ENCODE peak calls at places on chromosome 4, in ten cellular contexts. One of them, this sample, is unnamed.
A peak's percentile ranks its signal among the peaks of the same experiment; 100 is the strongest.

GRCh38 chr4:55444822-55445221 is 49.1 kb downstream of the TMEM165 start:
- DNase-seq in glomerular endothelial cell: no peak
- DNase-seq in NCI-H1105 treated with DMSO at 0.1 percent for 48 hours: peak; percentile 4
- DNase-seq in amniotic stem cell: no peak
- DNase-seq in neural progenitor cell: peak; percentile 24
- DNase-seq in stimulated activated CD4-positive, alpha-beta T cell treated with anti-CD3 and anti-CD28 coated beads, Interleukin-1b, Interleukin-23, amount 100 ng/mL, for 24 hours: no peak
- DNase-seq in tibial artery: no peak
- DNase-seq in NCI-H1417 treated with DMSO at 0.1 percent for 48 hours: no peak
- DNase-seq in AG09309: no peak
- DNase-seq in activated CD4-positive, alpha-beta T cell treated with anti-CD3 and anti-CD28 coated beads for 1 hour: no peak
- DNase-seq in this sample: no peak

GRCh38 chr4:48804584-48805301 is 24.7 kb upstream of the FRYL start:
- DNase-seq in activated CD4-positive, alpha-beta T cell treated with anti-CD3 and anti-CD28 coated beads for 1 hour: no peak
- DNase-seq in tibial artery: peak; percentile 36
- DNase-seq in amniotic stem cell: no peak
- DNase-seq in neural progenitor cell: no peak
- DNase-seq in stimulated activated CD4-positive, alpha-beta T cell treated with anti-CD3 and anti-CD28 coated beads, Interleukin-1b, Interleukin-23, amount 100 ng/mL, for 24 hours: no peak
- DNase-seq in NCI-H1105 treated with DMSO at 0.1 percent for 48 hours: no peak
- DNase-seq in AG09309: no peak
- DNase-seq in NCI-H1417 treated with DMSO at 0.1 percent for 48 hours: no peak
- DNase-seq in glomerular endothelial cell: no peak
- DNase-seq in this sample: no peak

GRCh38 chr4:41693629-41694028 is 54.9 kb downstream of the PHOX2B start:
- DNase-seq in stimulated activated CD4-positive, alpha-beta T cell treated with anti-CD3 and anti-CD28 coated beads, Interleukin-1b, Interleukin-23, amount 100 ng/mL, for 24 hours: no peak
- DNase-seq in activated CD4-positive, alpha-beta T cell treated with anti-CD3 and anti-CD28 coated beads for 1 hour: no peak
- DNase-seq in neural progenitor cell: peak; percentile 41
- DNase-seq in NCI-H1105 treated with DMSO at 0.1 percent for 48 hours: peak; percentile 42
- DNase-seq in tibial artery: no peak
- DNase-seq in glomerular endothelial cell: peak; percentile 16
- DNase-seq in AG09309: peak; percentile 3
- DNase-seq in amniotic stem cell: peak; percentile 45
- DNase-seq in NCI-H1417 treated with DMSO at 0.1 percent for 48 hours: peak; percentile 43
- DNase-seq in this sample: no peak

GRCh38 chr4:108247511-108248088 is 78.9 kb upstream of the LEF1 start:
- DNase-seq in stimulated activated CD4-positive, alpha-beta T cell treated with anti-CD3 and anti-CD28 coated beads, Interleukin-1b, Interleukin-23, amount 100 ng/mL, for 24 hours: no peak
- DNase-seq in glomerular endothelial cell: no peak
- DNase-seq in tibial artery: no peak
- DNase-seq in amniotic stem cell: no peak
- DNase-seq in NCI-H1417 treated with DMSO at 0.1 percent for 48 hours: peak; percentile 81
- DNase-seq in activated CD4-positive, alpha-beta T cell treated with anti-CD3 and anti-CD28 coated beads for 1 hour: no peak
- DNase-seq in AG09309: no peak
- DNase-seq in neural progenitor cell: peak; percentile 69
- DNase-seq in NCI-H1105 treated with DMSO at 0.1 percent for 48 hours: peak; percentile 97
- DNase-seq in this sample: no peak

GRCh38 chr4:87227704-87228560 is 7.5 kb upstream of the KLHL8 start:
- DNase-seq in NCI-H1417 treated with DMSO at 0.1 percent for 48 hours: no peak
- DNase-seq in activated CD4-positive, alpha-beta T cell treated with anti-CD3 and anti-CD28 coated beads for 1 hour: no peak
- DNase-seq in neural progenitor cell: no peak
- DNase-seq in AG09309: no peak
- DNase-seq in stimulated activated CD4-positive, alpha-beta T cell treated with anti-CD3 and anti-CD28 coated beads, Interleukin-1b, Interleukin-23, amount 100 ng/mL, for 24 hours: no peak
- DNase-seq in tibial artery: no peak
- DNase-seq in amniotic stem cell: no peak
- DNase-seq in NCI-H1105 treated with DMSO at 0.1 percent for 48 hours: no peak
- DNase-seq in glomerular endothelial cell: no peak
- DNase-seq in this sample: no peak

GRCh38 chr4:145781306-145781705 is 101.4 kb downstream of the C4orf51 start:
- DNase-seq in NCI-H1417 treated with DMSO at 0.1 percent for 48 hours: no peak
- DNase-seq in activated CD4-positive, alpha-beta T cell treated with anti-CD3 and anti-CD28 coated beads for 1 hour: no peak
- DNase-seq in stimulated activated CD4-positive, alpha-beta T cell treated with anti-CD3 and anti-CD28 coated beads, Interleukin-1b, Interleukin-23, amount 100 ng/mL, for 24 hours: no peak
- DNase-seq in tibial artery: no peak
- DNase-seq in NCI-H1105 treated with DMSO at 0.1 percent for 48 hours: no peak
- DNase-seq in glomerular endothelial cell: no peak
- DNase-seq in amniotic stem cell: no peak
- DNase-seq in neural progenitor cell: no peak
- DNase-seq in AG09309: no peak
- DNase-seq in this sample: no peak

GRCh38 chr4:74258949-74259348 is 49.3 kb upstream of the EPGN start:
- DNase-seq in amniotic stem cell: no peak
- DNase-seq in activated CD4-positive, alpha-beta T cell treated with anti-CD3 and anti-CD28 coated beads for 1 hour: no peak
- DNase-seq in neural progenitor cell: no peak
- DNase-seq in glomerular endothelial cell: peak; percentile 47
- DNase-seq in AG09309: no peak
- DNase-seq in stimulated activated CD4-positive, alpha-beta T cell treated with anti-CD3 and anti-CD28 coated beads, Interleukin-1b, Interleukin-23, amount 100 ng/mL, for 24 hours: no peak
- DNase-seq in tibial artery: peak; percentile 23
- DNase-seq in NCI-H1105 treated with DMSO at 0.1 percent for 48 hours: no peak
- DNase-seq in NCI-H1417 treated with DMSO at 0.1 percent for 48 hours: no peak
- DNase-seq in this sample: no peak

GRCh38 chr4:78529569-78530209 is 21.9 kb upstream of the ANXA3 start:
- DNase-seq in stimulated activated CD4-positive, alpha-beta T cell treated with anti-CD3 and anti-CD28 coated beads, Interleukin-1b, Interleukin-23, amount 100 ng/mL, for 24 hours: no peak
- DNase-seq in NCI-H1105 treated with DMSO at 0.1 percent for 48 hours: no peak
- DNase-seq in amniotic stem cell: peak; percentile 40
- DNase-seq in tibial artery: no peak
- DNase-seq in glomerular endothelial cell: no peak
- DNase-seq in activated CD4-positive, alpha-beta T cell treated with anti-CD3 and anti-CD28 coated beads for 1 hour: no peak
- DNase-seq in AG09309: no peak
- DNase-seq in neural progenitor cell: no peak
- DNase-seq in NCI-H1417 treated with DMSO at 0.1 percent for 48 hours: no peak
- DNase-seq in this sample: no peak

GRCh38 chr4:137656661-137657060 is 124.4 kb upstream of the PCDH18 start:
- DNase-seq in activated CD4-positive, alpha-beta T cell treated with anti-CD3 and anti-CD28 coated beads for 1 hour: no peak
- DNase-seq in stimulated activated CD4-positive, alpha-beta T cell treated with anti-CD3 and anti-CD28 coated beads, Interleukin-1b, Interleukin-23, amount 100 ng/mL, for 24 hours: no peak
- DNase-seq in NCI-H1105 treated with DMSO at 0.1 percent for 48 hours: no peak
- DNase-seq in neural progenitor cell: no peak
- DNase-seq in tibial artery: no peak
- DNase-seq in AG09309: no peak
- DNase-seq in NCI-H1417 treated with DMSO at 0.1 percent for 48 hours: no peak
- DNase-seq in amniotic stem cell: no peak
- DNase-seq in glomerular endothelial cell: no peak
- DNase-seq in this sample: no peak

GRCh38 chr4:26687728-26688127 is 103.8 kb downstream of the TBC1D19 start:
- DNase-seq in NCI-H1105 treated with DMSO at 0.1 percent for 48 hours: no peak
- DNase-seq in NCI-H1417 treated with DMSO at 0.1 percent for 48 hours: no peak
- DNase-seq in glomerular endothelial cell: no peak
- DNase-seq in stimulated activated CD4-positive, alpha-beta T cell treated with anti-CD3 and anti-CD28 coated beads, Interleukin-1b, Interleukin-23, amount 100 ng/mL, for 24 hours: no peak
- DNase-seq in neural progenitor cell: no peak
- DNase-seq in activated CD4-positive, alpha-beta T cell treated with anti-CD3 and anti-CD28 coated beads for 1 hour: no peak
- DNase-seq in tibial artery: no peak
- DNase-seq in amniotic stem cell: peak; percentile 14
- DNase-seq in AG09309: peak; percentile 78
- DNase-seq in this sample: no peak

GRCh38 chr4:2008921-2009650 is at the start of gene NELFA:
- DNase-seq in amniotic stem cell: peak; percentile 85
- DNase-seq in neural progenitor cell: peak; percentile 99
- DNase-seq in glomerular endothelial cell: peak; percentile 67
- DNase-seq in activated CD4-positive, alpha-beta T cell treated with anti-CD3 and anti-CD28 coated beads for 1 hour: peak; percentile 94
- DNase-seq in stimulated activated CD4-positive, alpha-beta T cell treated with anti-CD3 and anti-CD28 coated beads, Interleukin-1b, Interleukin-23, amount 100 ng/mL, for 24 hours: peak; percentile 92
- DNase-seq in tibial artery: peak; percentile 92
- DNase-seq in NCI-H1417 treated with DMSO at 0.1 percent for 48 hours: peak; percentile 59
- DNase-seq in AG09309: peak; percentile 53
- DNase-seq in NCI-H1105 treated with DMSO at 0.1 percent for 48 hours: peak; percentile 85
- DNase-seq in this sample: peak; percentile 98

GRCh38 chr4:107757293-107757692 is 37.3 kb upstream of the PAPSS1 start:
- DNase-seq in activated CD4-positive, alpha-beta T cell treated with anti-CD3 and anti-CD28 coated beads for 1 hour: no peak
- DNase-seq in stimulated activated CD4-positive, alpha-beta T cell treated with anti-CD3 and anti-CD28 coated beads, Interleukin-1b, Interleukin-23, amount 100 ng/mL, for 24 hours: no peak
- DNase-seq in NCI-H1105 treated with DMSO at 0.1 percent for 48 hours: no peak
- DNase-seq in tibial artery: no peak
- DNase-seq in NCI-H1417 treated with DMSO at 0.1 percent for 48 hours: no peak
- DNase-seq in amniotic stem cell: no peak
- DNase-seq in AG09309: no peak
- DNase-seq in glomerular endothelial cell: no peak
- DNase-seq in neural progenitor cell: no peak
- DNase-seq in this sample: no peak

GRCh38 chr4:109559983-109560686 is at the start of gene MCUB:
- DNase-seq in amniotic stem cell: peak; percentile 71
- DNase-seq in NCI-H1105 treated with DMSO at 0.1 percent for 48 hours: peak; percentile 73
- DNase-seq in glomerular endothelial cell: no peak
- DNase-seq in neural progenitor cell: peak; percentile 93
- DNase-seq in NCI-H1417 treated with DMSO at 0.1 percent for 48 hours: peak; percentile 74
- DNase-seq in tibial artery: peak; percentile 85
- DNase-seq in activated CD4-positive, alpha-beta T cell treated with anti-CD3 and anti-CD28 coated beads for 1 hour: peak; percentile 88
- DNase-seq in stimulated activated CD4-positive, alpha-beta T cell treated with anti-CD3 and anti-CD28 coated beads, Interleukin-1b, Interleukin-23, amount 100 ng/mL, for 24 hours: peak; percentile 87
- DNase-seq in AG09309: peak; percentile 42
- DNase-seq in this sample: peak; percentile 90

GRCh38 chr4:152126233-152126632 is 365.4 kb upstream of the GATB start:
- DNase-seq in glomerular endothelial cell: no peak
- DNase-seq in NCI-H1105 treated with DMSO at 0.1 percent for 48 hours: no peak
- DNase-seq in activated CD4-positive, alpha-beta T cell treated with anti-CD3 and anti-CD28 coated beads for 1 hour: no peak
- DNase-seq in tibial artery: no peak
- DNase-seq in AG09309: no peak
- DNase-seq in stimulated activated CD4-positive, alpha-beta T cell treated with anti-CD3 and anti-CD28 coated beads, Interleukin-1b, Interleukin-23, amount 100 ng/mL, for 24 hours: no peak
- DNase-seq in NCI-H1417 treated with DMSO at 0.1 percent for 48 hours: no peak
- DNase-seq in amniotic stem cell: no peak
- DNase-seq in neural progenitor cell: no peak
- DNase-seq in this sample: no peak

GRCh38 chr4:54541426-54542118 is 116.2 kb upstream of the KIT start:
- DNase-seq in NCI-H1105 treated with DMSO at 0.1 percent for 48 hours: no peak
- DNase-seq in glomerular endothelial cell: no peak
- DNase-seq in tibial artery: no peak
- DNase-seq in AG09309: no peak
- DNase-seq in stimulated activated CD4-positive, alpha-beta T cell treated with anti-CD3 and anti-CD28 coated beads, Interleukin-1b, Interleukin-23, amount 100 ng/mL, for 24 hours: no peak
- DNase-seq in neural progenitor cell: peak; percentile 29
- DNase-seq in NCI-H1417 treated with DMSO at 0.1 percent for 48 hours: no peak
- DNase-seq in activated CD4-positive, alpha-beta T cell treated with anti-CD3 and anti-CD28 coated beads for 1 hour: no peak
- DNase-seq in amniotic stem cell: peak; percentile 33
- DNase-seq in this sample: no peak

GRCh38 chr4:108786351-108786750 is 23.5 kb upstream of the ETNPPL start:
- DNase-seq in tibial artery: no peak
- DNase-seq in activated CD4-positive, alpha-beta T cell treated with anti-CD3 and anti-CD28 coated beads for 1 hour: no peak
- DNase-seq in NCI-H1417 treated with DMSO at 0.1 percent for 48 hours: no peak
- DNase-seq in neural progenitor cell: no peak
- DNase-seq in stimulated activated CD4-positive, alpha-beta T cell treated with anti-CD3 and anti-CD28 coated beads, Interleukin-1b, Interleukin-23, amount 100 ng/mL, for 24 hours: no peak
- DNase-seq in glomerular endothelial cell: no peak
- DNase-seq in amniotic stem cell: no peak
- DNase-seq in NCI-H1105 treated with DMSO at 0.1 percent for 48 hours: no peak
- DNase-seq in AG09309: no peak
- DNase-seq in this sample: no peak

GRCh38 chr4:23728393-23728792 is 161.5 kb downstream of the PPARGC1A start:
- DNase-seq in NCI-H1417 treated with DMSO at 0.1 percent for 48 hours: no peak
- DNase-seq in amniotic stem cell: no peak
- DNase-seq in NCI-H1105 treated with DMSO at 0.1 percent for 48 hours: no peak
- DNase-seq in stimulated activated CD4-positive, alpha-beta T cell treated with anti-CD3 and anti-CD28 coated beads, Interleukin-1b, Interleukin-23, amount 100 ng/mL, for 24 hours: no peak
- DNase-seq in neural progenitor cell: no peak
- DNase-seq in tibial artery: no peak
- DNase-seq in glomerular endothelial cell: no peak
- DNase-seq in AG09309: peak; percentile 39
- DNase-seq in activated CD4-positive, alpha-beta T cell treated with anti-CD3 and anti-CD28 coated beads for 1 hour: no peak
- DNase-seq in this sample: no peak

GRCh38 chr4:31097999-31098398 is 377.8 kb downstream of the PCDH7 start:
- DNase-seq in NCI-H1417 treated with DMSO at 0.1 percent for 48 hours: no peak
- DNase-seq in glomerular endothelial cell: no peak
- DNase-seq in activated CD4-positive, alpha-beta T cell treated with anti-CD3 and anti-CD28 coated beads for 1 hour: no peak
- DNase-seq in tibial artery: no peak
- DNase-seq in NCI-H1105 treated with DMSO at 0.1 percent for 48 hours: no peak
- DNase-seq in neural progenitor cell: no peak
- DNase-seq in stimulated activated CD4-positive, alpha-beta T cell treated with anti-CD3 and anti-CD28 coated beads, Interleukin-1b, Interleukin-23, amount 100 ng/mL, for 24 hours: no peak
- DNase-seq in AG09309: no peak
- DNase-seq in amniotic stem cell: no peak
- DNase-seq in this sample: no peak

GRCh38 chr4:152385551-152385950 is 150.3 kb downstream of the FBXW7 start:
- DNase-seq in stimulated activated CD4-positive, alpha-beta T cell treated with anti-CD3 and anti-CD28 coated beads, Interleukin-1b, Interleukin-23, amount 100 ng/mL, for 24 hours: no peak
- DNase-seq in activated CD4-positive, alpha-beta T cell treated with anti-CD3 and anti-CD28 coated beads for 1 hour: no peak
- DNase-seq in glomerular endothelial cell: no peak
- DNase-seq in NCI-H1417 treated with DMSO at 0.1 percent for 48 hours: no peak
- DNase-seq in NCI-H1105 treated with DMSO at 0.1 percent for 48 hours: peak; percentile 6
- DNase-seq in tibial artery: no peak
- DNase-seq in amniotic stem cell: no peak
- DNase-seq in AG09309: no peak
- DNase-seq in neural progenitor cell: peak; percentile 3
- DNase-seq in this sample: no peak

GRCh38 chr4:84944952-84945351 is 21.5 kb downstream of the WDFY3 start:
- DNase-seq in neural progenitor cell: no peak
- DNase-seq in tibial artery: no peak
- DNase-seq in stimulated activated CD4-positive, alpha-beta T cell treated with anti-CD3 and anti-CD28 coated beads, Interleukin-1b, Interleukin-23, amount 100 ng/mL, for 24 hours: no peak
- DNase-seq in NCI-H1417 treated with DMSO at 0.1 percent for 48 hours: no peak
- DNase-seq in amniotic stem cell: no peak
- DNase-seq in NCI-H1105 treated with DMSO at 0.1 percent for 48 hours: no peak
- DNase-seq in glomerular endothelial cell: no peak
- DNase-seq in activated CD4-positive, alpha-beta T cell treated with anti-CD3 and anti-CD28 coated beads for 1 hour: no peak
- DNase-seq in AG09309: no peak
- DNase-seq in this sample: no peak

GRCh38 chr4:89072921-89073320 is 15.9 kb upstream of the FAM13A start:
- DNase-seq in amniotic stem cell: no peak
- DNase-seq in stimulated activated CD4-positive, alpha-beta T cell treated with anti-CD3 and anti-CD28 coated beads, Interleukin-1b, Interleukin-23, amount 100 ng/mL, for 24 hours: no peak
- DNase-seq in NCI-H1417 treated with DMSO at 0.1 percent for 48 hours: no peak
- DNase-seq in neural progenitor cell: no peak
- DNase-seq in tibial artery: no peak
- DNase-seq in glomerular endothelial cell: no peak
- DNase-seq in AG09309: no peak
- DNase-seq in NCI-H1105 treated with DMSO at 0.1 percent for 48 hours: no peak
- DNase-seq in activated CD4-positive, alpha-beta T cell treated with anti-CD3 and anti-CD28 coated beads for 1 hour: no peak
- DNase-seq in this sample: no peak

GRCh38 chr4:104421576-104421975 is 73.1 kb downstream of the CXXC4 start:
- DNase-seq in tibial artery: no peak
- DNase-seq in neural progenitor cell: no peak
- DNase-seq in activated CD4-positive, alpha-beta T cell treated with anti-CD3 and anti-CD28 coated beads for 1 hour: no peak
- DNase-seq in NCI-H1105 treated with DMSO at 0.1 percent for 48 hours: no peak
- DNase-seq in glomerular endothelial cell: no peak
- DNase-seq in stimulated activated CD4-positive, alpha-beta T cell treated with anti-CD3 and anti-CD28 coated beads, Interleukin-1b, Interleukin-23, amount 100 ng/mL, for 24 hours: no peak
- DNase-seq in amniotic stem cell: no peak
- DNase-seq in AG09309: no peak
- DNase-seq in NCI-H1417 treated with DMSO at 0.1 percent for 48 hours: no peak
- DNase-seq in this sample: no peak

GRCh38 chr4:38531126-38531737 is 132.8 kb upstream of the KLF3 start:
- DNase-seq in NCI-H1417 treated with DMSO at 0.1 percent for 48 hours: no peak
- DNase-seq in NCI-H1105 treated with DMSO at 0.1 percent for 48 hours: no peak
- DNase-seq in AG09309: no peak
- DNase-seq in activated CD4-positive, alpha-beta T cell treated with anti-CD3 and anti-CD28 coated beads for 1 hour: no peak
- DNase-seq in stimulated activated CD4-positive, alpha-beta T cell treated with anti-CD3 and anti-CD28 coated beads, Interleukin-1b, Interleukin-23, amount 100 ng/mL, for 24 hours: no peak
- DNase-seq in amniotic stem cell: no peak
- DNase-seq in neural progenitor cell: peak; percentile 45
- DNase-seq in glomerular endothelial cell: no peak
- DNase-seq in tibial artery: no peak
- DNase-seq in this sample: no peak

GRCh38 chr4:175998782-175999181 is 66.9 kb upstream of the WDR17 start:
- DNase-seq in NCI-H1105 treated with DMSO at 0.1 percent for 48 hours: no peak
- DNase-seq in neural progenitor cell: peak; percentile 28
- DNase-seq in stimulated activated CD4-positive, alpha-beta T cell treated with anti-CD3 and anti-CD28 coated beads, Interleukin-1b, Interleukin-23, amount 100 ng/mL, for 24 hours: no peak
- DNase-seq in activated CD4-positive, alpha-beta T cell treated with anti-CD3 and anti-CD28 coated beads for 1 hour: no peak
- DNase-seq in amniotic stem cell: no peak
- DNase-seq in AG09309: no peak
- DNase-seq in glomerular endothelial cell: no peak
- DNase-seq in NCI-H1417 treated with DMSO at 0.1 percent for 48 hours: no peak
- DNase-seq in tibial artery: no peak
- DNase-seq in this sample: no peak

GRCh38 chr4:1299301-1299860 is 9.7 kb downstream of the MAEA start:
- DNase-seq in tibial artery: no peak
- DNase-seq in stimulated activated CD4-positive, alpha-beta T cell treated with anti-CD3 and anti-CD28 coated beads, Interleukin-1b, Interleukin-23, amount 100 ng/mL, for 24 hours: no peak
- DNase-seq in activated CD4-positive, alpha-beta T cell treated with anti-CD3 and anti-CD28 coated beads for 1 hour: no peak
- DNase-seq in amniotic stem cell: no peak
- DNase-seq in AG09309: no peak
- DNase-seq in neural progenitor cell: no peak
- DNase-seq in NCI-H1417 treated with DMSO at 0.1 percent for 48 hours: no peak
- DNase-seq in NCI-H1105 treated with DMSO at 0.1 percent for 48 hours: no peak
- DNase-seq in glomerular endothelial cell: no peak
- DNase-seq in this sample: no peak

This sample was measured in Peyer's patch.